ENCODE peak calls at places on chromosomes 7 and 10, in ten cellular contexts. V is transverse colon, X is upper lobe of left lung, K is tibial nerve, E is A549, L is endothelial cell of umbilical vein, Q is body of pancreas, H is testis, T is heart left ventricle, D is IMR-90. G is an unnamed sample.

GRCh38 chr10:76127984-76128589 is 696.7 kb downstream of the LRMDA start:
- DNase-seq in X (no peak), H (no peak), D (peak; percentile 13), V (no peak), L (no peak), Q (no peak), T (no peak), E (peak; percentile 34), K (no peak), G (no peak)

GRCh38 chr10:79159141-79159619 is 90.4 kb downstream of the ZMIZ1 start:
- DNase-seq in T (peak; percentile 74), D (peak; percentile 83), L (peak; percentile 86), X (no peak), V (no peak), E (no peak), Q (no peak), K (no peak), H (peak; percentile 47), G (no peak)

GRCh38 chr10:132476146-132477065 is 61.2 kb upstream of the INPP5A start:
- DNase-seq in Q (no peak), L (no peak), T (no peak), H (no peak), X (no peak), E (no peak), V (no peak), D (no peak), K (no peak), G (peak; percentile 34)

GRCh38 chr10:47308775-47309174 is 8.8 kb downstream of the GDF10 start:
- DNase-seq in X (no peak), V (no peak), H (no peak), E (no peak), D (no peak), T (no peak), K (no peak), Q (peak; percentile 45), L (no peak), G (no peak)

GRCh38 chr10:3172081-3172445 is 519 bp downstream of the PITRM1 start:
- DNase-seq in L (peak; percentile 86), E (peak; percentile 49), X (no peak), H (peak; percentile 47), K (no peak), T (no peak), Q (no peak), D (peak; percentile 78), V (peak; percentile 31), G (no peak)

GRCh38 chr10:124742418-124743187 is 1.6 kb downstream of the FAM53B start:
- DNase-seq in D (no peak), K (no peak), T (no peak), H (no peak), X (no peak), L (peak; percentile 72), Q (no peak), E (peak; percentile 47), V (no peak), G (no peak)

GRCh38 chr10:20670569-20670968 is 226.5 kb downstream of the NEBL start:
- DNase-seq in L (no peak), E (no peak), H (no peak), D (no peak), Q (no peak), T (no peak), K (no peak), X (no peak), V (no peak), G (no peak)

GRCh38 chr10:133089461-133089800 is 1.7 kb downstream of the ADGRA1 start:
- DNase-seq in Q (no peak), E (no peak), V (no peak), K (no peak), H (no peak), X (no peak), D (no peak), T (no peak), L (no peak), G (no peak)

GRCh38 chr7:77199008-77199966 is at the start of gene FGL2:
- DNase-seq in E (no peak), X (peak; percentile 70), T (peak; percentile 75), V (peak; percentile 75), H (peak; percentile 67), L (no peak), D (peak; percentile 67), Q (peak; percentile 20), K (peak; percentile 55), G (peak; percentile 56)

GRCh38 chr7:143492043-143492471 is 14.4 kb downstream of the TAS2R41 start:
- DNase-seq in Q (no peak), V (no peak), E (peak; percentile 27), K (no peak), X (no peak), H (no peak), T (no peak), L (peak; percentile 93), D (peak; percentile 90), G (no peak)

GRCh38 chr10:11611248-11612003 is at the start of gene USP6NL:
- DNase-seq in L (peak; percentile 88), H (peak; percentile 92), X (peak; percentile 96), E (peak; percentile 83), Q (peak; percentile 93), V (peak; percentile 94), D (peak; percentile 74), K (peak; percentile 69), T (peak; percentile 94), G (peak; percentile 95)

GRCh38 chr7:151131622-151132293 is 35.7 kb downstream of the GBX1 start:
- DNase-seq in E (no peak), Q (no peak), K (no peak), D (no peak), T (no peak), H (no peak), X (no peak), V (no peak), L (no peak), G (no peak)

GRCh38 chr7:151134743-151135524 is 32.6 kb downstream of the GBX1 start:
- DNase-seq in X (no peak), Q (no peak), E (no peak), L (no peak), T (no peak), D (no peak), K (no peak), H (no peak), V (no peak), G (no peak)

GRCh38 chr7:151132461-151133205 is 34.9 kb downstream of the GBX1 start:
- DNase-seq in K (no peak), H (no peak), L (no peak), D (no peak), V (no peak), T (no peak), Q (no peak), X (no peak), E (no peak), G (no peak)

GRCh38 chr7:151133986-151134742 is 33.3 kb downstream of the GBX1 start:
- DNase-seq in K (no peak), Q (no peak), T (no peak), H (no peak), D (no peak), X (no peak), E (no peak), V (no peak), L (no peak), G (no peak)

DNA sequence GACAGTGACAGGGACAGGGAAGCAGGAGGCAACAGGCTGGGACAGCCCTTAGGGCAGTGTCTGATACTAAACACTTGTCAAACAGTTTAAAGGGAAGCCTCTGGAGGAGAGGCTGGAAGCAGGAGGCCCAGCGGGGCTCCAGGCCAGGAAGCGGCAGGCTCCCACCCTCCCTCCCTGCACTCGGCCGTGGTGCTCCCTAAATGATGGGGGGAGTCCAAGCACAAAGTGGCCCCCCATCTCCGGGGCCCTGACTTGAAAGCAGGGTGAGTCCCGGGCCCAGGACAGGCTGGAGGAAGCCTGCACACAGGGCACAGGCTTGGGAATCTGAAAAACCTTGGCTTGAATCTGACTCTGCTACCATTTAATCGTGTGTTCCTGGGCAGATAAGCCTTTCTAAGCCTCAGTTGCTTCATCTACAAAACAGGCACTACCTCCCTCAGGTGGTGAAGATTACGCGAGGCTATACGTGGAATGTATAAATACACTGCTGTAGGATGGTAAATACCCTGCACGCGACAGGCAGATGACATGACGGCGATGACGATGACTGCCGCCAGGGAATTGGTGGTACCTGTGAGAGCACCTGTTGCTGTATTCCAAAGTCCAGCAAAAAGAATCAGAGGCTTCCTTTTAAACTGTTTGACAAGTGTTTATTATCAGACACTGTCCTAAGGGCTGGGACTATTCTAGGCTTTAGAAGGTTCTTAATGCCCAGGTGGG is 34.1 kb downstream of the GBX1 start:
- DNase-seq in D (no peak), X (no peak), L (no peak), K (no peak), V (no peak), T (no peak), E (no peak), Q (no peak), H (no peak), G (no peak)
- H3K4me3 ChIP-seq in D (no peak overlapping the region), X (no peak overlapping the region), L (no peak overlapping the region), K (no peak overlapping the region), V (no peak overlapping the region), T (no peak overlapping the region), E (no peak overlapping the region), Q (no peak overlapping the region), H (no peak overlapping the region), G (no peak overlapping the region)

GRCh38 chr10:48606530-48607355 is 1.9 kb upstream of the ARHGAP22 start:
- DNase-seq in L (peak; percentile 94), V (peak; percentile 25), K (no peak), Q (no peak), H (peak; percentile 30), X (peak; percentile 63), D (peak; percentile 99), T (peak; percentile 59), E (peak; percentile 15), G (peak; percentile 54)
- TF ChIP-seq POLR2A in L (no peak), V (no peak), K (no peak), Q (no peak), H (no peak), X (no peak), D (peak; percentile 40), T (no peak), E (no peak), G (no peak)

DNA sequence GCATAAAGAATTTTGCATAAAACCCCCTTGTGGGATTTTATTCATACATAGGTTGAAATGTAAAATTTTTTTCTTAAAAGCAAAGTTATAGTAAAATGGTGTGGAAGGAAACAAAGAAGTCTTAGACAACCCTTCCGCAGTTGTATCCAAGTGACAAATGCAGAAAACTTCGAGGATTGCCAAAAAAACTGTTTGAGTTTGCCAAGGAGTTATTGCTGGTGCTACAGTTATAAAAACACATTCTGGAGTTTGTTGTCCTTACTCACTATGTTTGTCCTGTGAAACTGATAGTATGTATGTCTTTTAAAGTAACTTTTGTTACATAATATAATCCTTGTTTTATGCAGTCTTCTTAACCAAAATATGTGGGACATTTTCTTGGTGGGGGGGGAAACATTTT is 120.3 kb downstream of the FOXP2 start:
- DNase-seq in K (no peak), L (no peak), D (no peak), H (no peak), E (no peak), V (no peak), X (no peak), Q (no peak), T (no peak), G (no peak)
- H3K4me1 ChIP-seq in K (peaks cover 30% of the 10 kb centered on the region), L (no peaks in the 10 kb centered on the region), D (no peaks in the 10 kb centered on the region), H (no peaks in the 10 kb centered on the region), E (peaks cover 7% of the 10 kb centered on the region), V (no peaks in the 10 kb centered on the region), X (no peaks in the 10 kb centered on the region), Q (no peaks in the 10 kb centered on the region), T (no peaks in the 10 kb centered on the region), G (no peaks in the 10 kb centered on the region)

DNA sequence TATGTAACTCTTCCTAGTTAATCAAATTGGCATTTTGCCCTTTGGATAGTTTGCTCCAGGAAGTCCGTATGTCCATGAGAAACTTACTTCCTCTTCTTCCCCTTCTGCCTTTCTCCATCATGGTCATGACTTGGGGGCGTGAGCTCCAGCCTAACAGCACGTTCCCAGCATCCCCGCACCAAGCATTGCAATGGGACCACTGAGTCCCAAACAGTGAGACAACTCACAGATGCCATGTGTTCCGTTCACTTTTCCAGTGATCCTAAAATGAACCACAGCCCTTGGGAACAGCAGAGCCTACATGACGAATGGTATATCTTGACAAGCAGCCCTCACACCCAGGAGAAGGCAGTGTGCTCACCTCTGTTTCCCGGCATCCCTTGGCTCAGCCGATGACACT is 10.7 kb downstream of the BTBD16 start:
- DNase-seq in H (no peak), Q (no peak), V (no peak), T (no peak), X (peak; percentile 8), D (no peak), L (no peak), E (no peak), K (no peak), G (no peak)
- H3K4me3 ChIP-seq in H (no peak overlapping the region), Q (no peak overlapping the region), V (no peak overlapping the region), T (no peak overlapping the region), X (no peak overlapping the region), D (no peak overlapping the region), L (no peak overlapping the region), E (no peak overlapping the region), K (no peak overlapping the region), G (no peak overlapping the region)